ENCODE peak calls at places on chromosome 16, in ten cellular contexts. One of them, this sample, is unnamed.

GRCh38 chr16:73213761-73214480 is 166.0 kb upstream of the ZFHX3 start:
- DNase-seq in upper lobe of right lung: no peak
- DNase-seq in tibial artery: no peak
- DNase-seq in right atrium auricular region: no peak
- DNase-seq in natural killer cell: no peak
- DNase-seq in AG04450: no peak
- DNase-seq in pancreas: no peak
- DNase-seq in retinal pigment epithelial cell: no peak
- DNase-seq in A549: no peak
- DNase-seq in colonic mucosa: no peak
- DNase-seq in this sample: no peak

GRCh38 chr16:57028086-57028485 is 38.7 kb downstream of the NLRC5 start:
- DNase-seq in A549: no peak
- DNase-seq in colonic mucosa: no peak
- DNase-seq in retinal pigment epithelial cell: no peak
- DNase-seq in tibial artery: no peak
- DNase-seq in AG04450: no peak
- DNase-seq in pancreas: no peak
- DNase-seq in natural killer cell: no peak
- DNase-seq in upper lobe of right lung: no peak
- DNase-seq in right atrium auricular region: no peak
- DNase-seq in this sample: no peak

GRCh38 chr16:4414187-4414909 is 2.0 kb downstream of the CORO7 start:
- DNase-seq in AG04450: no peak
- DNase-seq in tibial artery: no peak
- DNase-seq in retinal pigment epithelial cell: no peak
- DNase-seq in upper lobe of right lung: no peak
- DNase-seq in natural killer cell: no peak
- DNase-seq in pancreas: no peak
- DNase-seq in colonic mucosa: no peak
- DNase-seq in A549: no peak
- DNase-seq in right atrium auricular region: no peak
- DNase-seq in this sample: no peak

GRCh38 chr16:2777231-2777902 is at the start of gene ELOB:
- DNase-seq in right atrium auricular region: peak; percentile 88
- DNase-seq in A549: peak; percentile 79
- DNase-seq in retinal pigment epithelial cell: no peak
- DNase-seq in pancreas: peak; percentile 91
- DNase-seq in upper lobe of right lung: peak; percentile 95
- DNase-seq in colonic mucosa: peak; percentile 89
- DNase-seq in tibial artery: peak; percentile 93
- DNase-seq in AG04450: peak; percentile 18
- DNase-seq in natural killer cell: peak; percentile 88
- DNase-seq in this sample: peak; percentile 84

GRCh38 chr16:2769100-2769529 is 8.0 kb downstream of the ELOB start:
- DNase-seq in colonic mucosa: no peak
- DNase-seq in retinal pigment epithelial cell: no peak
- DNase-seq in right atrium auricular region: no peak
- DNase-seq in pancreas: no peak
- DNase-seq in AG04450: no peak
- DNase-seq in upper lobe of right lung: peak; percentile 63
- DNase-seq in tibial artery: no peak
- DNase-seq in natural killer cell: no peak
- DNase-seq in A549: no peak
- DNase-seq in this sample: no peak

GRCh38 chr16:86833136-86833535 is 254.8 kb downstream of the FOXL1 start:
- DNase-seq in AG04450: no peak
- DNase-seq in right atrium auricular region: no peak
- DNase-seq in retinal pigment epithelial cell: no peak
- DNase-seq in A549: no peak
- DNase-seq in pancreas: no peak
- DNase-seq in upper lobe of right lung: no peak
- DNase-seq in tibial artery: no peak
- DNase-seq in colonic mucosa: no peak
- DNase-seq in natural killer cell: no peak
- DNase-seq in this sample: no peak

GRCh38 chr16:26301516-26301915 is 609.8 kb downstream of the HS3ST4 start:
- DNase-seq in retinal pigment epithelial cell: no peak
- DNase-seq in A549: no peak
- DNase-seq in natural killer cell: no peak
- DNase-seq in upper lobe of right lung: no peak
- DNase-seq in right atrium auricular region: no peak
- DNase-seq in pancreas: no peak
- DNase-seq in AG04450: no peak
- DNase-seq in colonic mucosa: no peak
- DNase-seq in tibial artery: no peak
- DNase-seq in this sample: no peak

GRCh38 chr16:426115-426905 is 861 bp downstream of the RAB11FIP3 start:
- DNase-seq in colonic mucosa: peak; percentile 38
- DNase-seq in pancreas: peak; percentile 92
- DNase-seq in upper lobe of right lung: no peak
- DNase-seq in A549: no peak
- DNase-seq in AG04450: no peak
- DNase-seq in tibial artery: peak; percentile 68
- DNase-seq in right atrium auricular region: no peak
- DNase-seq in retinal pigment epithelial cell: no peak
- DNase-seq in natural killer cell: peak; percentile 19
- DNase-seq in this sample: no peak

GRCh38 chr16:21614896-21615295 is 15.5 kb downstream of the METTL9 start:
- DNase-seq in tibial artery: no peak
- DNase-seq in AG04450: no peak
- DNase-seq in natural killer cell: no peak
- DNase-seq in colonic mucosa: no peak
- DNase-seq in right atrium auricular region: no peak
- DNase-seq in retinal pigment epithelial cell: no peak
- DNase-seq in upper lobe of right lung: no peak
- DNase-seq in pancreas: no peak
- DNase-seq in A549: no peak
- DNase-seq in this sample: no peak

GRCh38 chr16:75996491-75996890 is 270.2 kb upstream of the CPHXL start:
- DNase-seq in colonic mucosa: no peak
- DNase-seq in natural killer cell: no peak
- DNase-seq in A549: no peak
- DNase-seq in AG04450: no peak
- DNase-seq in upper lobe of right lung: no peak
- DNase-seq in retinal pigment epithelial cell: no peak
- DNase-seq in pancreas: no peak
- DNase-seq in right atrium auricular region: no peak
- DNase-seq in tibial artery: no peak
- DNase-seq in this sample: no peak

GRCh38 chr16:77290451-77291110 is 91.4 kb downstream of the SYCE1L start:
- DNase-seq in colonic mucosa: no peak
- DNase-seq in AG04450: no peak
- DNase-seq in pancreas: no peak
- DNase-seq in right atrium auricular region: no peak
- DNase-seq in upper lobe of right lung: no peak
- DNase-seq in natural killer cell: no peak
- DNase-seq in retinal pigment epithelial cell: no peak
- DNase-seq in tibial artery: no peak
- DNase-seq in A549: peak; percentile 52
- DNase-seq in this sample: no peak

GRCh38 chr16:88503374-88503770 is 50.3 kb downstream of the ZFPM1 start:
- DNase-seq in retinal pigment epithelial cell: no peak
- DNase-seq in natural killer cell: no peak
- DNase-seq in pancreas: peak; percentile 67
- DNase-seq in A549: no peak
- DNase-seq in right atrium auricular region: no peak
- DNase-seq in AG04450: no peak
- DNase-seq in colonic mucosa: no peak
- DNase-seq in tibial artery: no peak
- DNase-seq in upper lobe of right lung: no peak
- DNase-seq in this sample: no peak

GRCh38 chr16:1063728-1064127 is 8.8 kb upstream of the SSTR5 start:
- DNase-seq in tibial artery: no peak
- DNase-seq in right atrium auricular region: no peak
- DNase-seq in retinal pigment epithelial cell: no peak
- DNase-seq in upper lobe of right lung: no peak
- DNase-seq in AG04450: no peak
- DNase-seq in colonic mucosa: no peak
- DNase-seq in natural killer cell: no peak
- DNase-seq in pancreas: no peak
- DNase-seq in A549: no peak
- DNase-seq in this sample: no peak

GRCh38 chr16:2087426-2088191 is 39.8 kb downstream of the TSC2 start:
- DNase-seq in right atrium auricular region: no peak
- DNase-seq in colonic mucosa: peak; percentile 42
- DNase-seq in natural killer cell: no peak
- DNase-seq in upper lobe of right lung: no peak
- DNase-seq in tibial artery: no peak
- DNase-seq in AG04450: no peak
- DNase-seq in A549: no peak
- DNase-seq in retinal pigment epithelial cell: no peak
- DNase-seq in pancreas: no peak
- DNase-seq in this sample: no peak

GRCh38 chr16:58345574-58346354 is 46.5 kb upstream of the GINS3 start:
- DNase-seq in natural killer cell: no peak
- DNase-seq in upper lobe of right lung: no peak
- DNase-seq in right atrium auricular region: no peak
- DNase-seq in tibial artery: no peak
- DNase-seq in retinal pigment epithelial cell: no peak
- DNase-seq in colonic mucosa: no peak
- DNase-seq in A549: no peak
- DNase-seq in AG04450: no peak
- DNase-seq in pancreas: no peak
- DNase-seq in this sample: no peak
- TF ChIP-seq CTCF in natural killer cell: peak; percentile 8
- TF ChIP-seq CTCF in upper lobe of right lung: peak; percentile 29
- TF ChIP-seq CTCF in right atrium auricular region: no peak
- TF ChIP-seq CTCF in tibial artery: no peak
- TF ChIP-seq CTCF in retinal pigment epithelial cell: no peak
- TF ChIP-seq CTCF in colonic mucosa: no peak
- TF ChIP-seq CTCF in A549: peak; percentile 49
- TF ChIP-seq CTCF in AG04450: peak; percentile 19
- TF ChIP-seq CTCF in pancreas: no peak
- TF ChIP-seq CTCF in this sample: peak; percentile 41

GRCh38 chr16:70331091-70331490 is 15.6 kb upstream of the DDX19A start:
- DNase-seq in upper lobe of right lung: no peak
- DNase-seq in natural killer cell: no peak
- DNase-seq in pancreas: no peak
- DNase-seq in right atrium auricular region: no peak
- DNase-seq in colonic mucosa: no peak
- DNase-seq in AG04450: no peak
- DNase-seq in tibial artery: no peak
- DNase-seq in retinal pigment epithelial cell: no peak
- DNase-seq in A549: no peak
- DNase-seq in this sample: no peak

DNA sequence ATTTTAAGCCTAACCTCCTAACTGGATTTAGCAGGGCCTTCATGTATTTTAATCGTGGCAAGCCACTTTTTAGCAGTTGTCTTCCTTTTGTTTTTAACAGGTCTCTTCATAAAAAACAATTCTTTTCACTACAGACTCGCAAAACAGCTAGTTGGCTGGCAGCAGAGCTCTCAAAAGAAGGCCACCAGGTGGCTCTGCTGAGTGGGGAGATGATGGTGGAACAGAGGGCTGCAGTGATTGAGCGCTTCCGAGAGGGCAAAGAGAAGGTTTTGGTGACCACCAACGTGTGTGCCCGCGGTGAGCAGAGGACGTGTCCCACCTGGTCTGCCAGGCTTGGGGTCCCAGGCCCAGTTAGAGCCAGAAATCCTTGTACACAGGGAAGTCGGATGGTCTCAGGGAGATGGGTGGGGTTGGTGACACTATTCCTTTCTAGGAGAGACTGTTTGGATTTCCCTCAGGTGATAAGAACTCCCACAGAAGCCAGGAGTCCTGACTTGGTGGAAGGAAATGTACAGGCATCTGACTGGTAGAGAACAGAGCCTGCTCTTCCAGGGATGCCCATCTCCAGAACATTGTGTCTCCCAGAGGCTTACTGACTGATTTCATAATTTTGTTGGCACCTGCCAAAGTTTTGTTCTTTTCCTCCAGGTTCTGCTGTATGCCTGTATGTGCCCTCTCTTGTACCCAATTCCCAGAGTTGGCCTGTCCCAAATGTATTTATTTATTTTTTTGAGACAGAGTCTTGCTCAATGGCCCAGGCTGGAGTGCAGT is 14.9 kb upstream of the DDX19A start:
- DNase-seq in pancreas: no peak
- DNase-seq in upper lobe of right lung: no peak
- DNase-seq in tibial artery: no peak
- DNase-seq in retinal pigment epithelial cell: no peak
- DNase-seq in natural killer cell: no peak
- DNase-seq in A549: no peak
- DNase-seq in right atrium auricular region: no peak
- DNase-seq in colonic mucosa: no peak
- DNase-seq in AG04450: no peak
- DNase-seq in this sample: peak; percentile 39
- TF ChIP-seq CTCF in pancreas: no peak
- TF ChIP-seq CTCF in upper lobe of right lung: peak; percentile 37
- TF ChIP-seq CTCF in tibial artery: peak; percentile 31
- TF ChIP-seq CTCF in retinal pigment epithelial cell: peak; percentile 56
- TF ChIP-seq CTCF in natural killer cell: peak; percentile 9
- TF ChIP-seq CTCF in A549: peak; percentile 50
- TF ChIP-seq CTCF in right atrium auricular region: no peak
- TF ChIP-seq CTCF in colonic mucosa: peak; percentile 22
- TF ChIP-seq CTCF in AG04450: peak; percentile 50
- TF ChIP-seq CTCF in this sample: peak; percentile 14

GRCh38 chr16:65667013-65667578 is 545.2 kb upstream of the CDH11 start:
- DNase-seq in A549: no peak
- DNase-seq in pancreas: no peak
- DNase-seq in upper lobe of right lung: no peak
- DNase-seq in tibial artery: no peak
- DNase-seq in AG04450: no peak
- DNase-seq in right atrium auricular region: no peak
- DNase-seq in natural killer cell: no peak
- DNase-seq in colonic mucosa: no peak
- DNase-seq in retinal pigment epithelial cell: no peak
- DNase-seq in this sample: no peak

DNA sequence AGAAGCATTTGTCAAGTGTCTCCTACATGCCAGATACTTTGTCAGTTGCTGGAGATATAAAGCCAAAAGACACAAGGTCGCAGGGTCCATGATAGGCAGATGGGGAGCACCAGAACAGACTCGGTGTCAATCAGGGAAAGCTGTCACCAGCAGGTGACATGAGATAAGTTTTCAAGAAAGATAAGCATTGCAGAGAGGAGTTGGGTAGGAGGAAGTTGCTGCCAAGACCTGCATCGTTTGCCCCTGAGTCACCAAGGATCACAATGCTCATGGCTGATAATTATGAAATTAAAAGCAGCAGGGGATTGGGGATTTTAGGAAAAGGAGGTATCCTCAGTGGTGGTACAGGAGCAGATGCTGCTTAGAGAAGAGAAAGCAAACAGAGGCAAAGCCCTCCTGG is 551.1 kb upstream of the CDH11 start:
- DNase-seq in pancreas: no peak
- DNase-seq in A549: no peak
- DNase-seq in tibial artery: no peak
- DNase-seq in upper lobe of right lung: no peak
- DNase-seq in right atrium auricular region: no peak
- DNase-seq in AG04450: no peak
- DNase-seq in retinal pigment epithelial cell: no peak
- DNase-seq in colonic mucosa: no peak
- DNase-seq in natural killer cell: no peak
- DNase-seq in this sample: no peak
- TF ChIP-seq CTCF in pancreas: no peak
- TF ChIP-seq CTCF in A549: no peak
- TF ChIP-seq CTCF in tibial artery: no peak
- TF ChIP-seq CTCF in upper lobe of right lung: no peak
- TF ChIP-seq CTCF in right atrium auricular region: no peak
- TF ChIP-seq CTCF in AG04450: no peak
- TF ChIP-seq CTCF in retinal pigment epithelial cell: no peak
- TF ChIP-seq CTCF in colonic mucosa: no peak
- TF ChIP-seq CTCF in natural killer cell: no peak
- TF ChIP-seq CTCF in this sample: no peak

GRCh38 chr16:15811778-15812750 is 44.8 kb downstream of the MYH11 start:
- DNase-seq in right atrium auricular region: no peak
- DNase-seq in retinal pigment epithelial cell: peak; percentile 98
- DNase-seq in AG04450: peak; percentile 77
- DNase-seq in upper lobe of right lung: no peak
- DNase-seq in A549: peak; percentile 69
- DNase-seq in pancreas: peak; percentile 29
- DNase-seq in colonic mucosa: no peak
- DNase-seq in tibial artery: peak; percentile 86
- DNase-seq in natural killer cell: no peak
- DNase-seq in this sample: no peak
- TF ChIP-seq CTCF in right atrium auricular region: no peak
- TF ChIP-seq CTCF in retinal pigment epithelial cell: peak; percentile 14
- TF ChIP-seq CTCF in AG04450: peak; percentile 25
- TF ChIP-seq CTCF in upper lobe of right lung: no peak
- TF ChIP-seq CTCF in A549: no peak
- TF ChIP-seq CTCF in pancreas: no peak
- TF ChIP-seq CTCF in colonic mucosa: no peak
- TF ChIP-seq CTCF in tibial artery: peak; percentile 24
- TF ChIP-seq CTCF in natural killer cell: no peak
- TF ChIP-seq CTCF in this sample: no peak

This sample was measured in mesothelial cell of epicardium.